ENCODE peak calls at places on chromosome 4, in six cellular contexts. One of them, this sample, is unnamed.

GRCh38 chr4:55396305-55397023 is 707 bp downstream of the TMEM165 start:
- DNase-seq in right cardiac atrium: peak
- DNase-seq in IMR-90: peak
- DNase-seq in PC-3: peak
- DNase-seq in brain microvascular endothelial cell: no peak
- DNase-seq in coronary artery: peak
- DNase-seq in this sample: peak

GRCh38 chr4:1032861-1033260 is 21.4 kb downstream of the FGFRL1 start:
- DNase-seq in coronary artery: no peak
- DNase-seq in brain microvascular endothelial cell: no peak
- DNase-seq in PC-3: no peak
- DNase-seq in IMR-90: no peak
- DNase-seq in right cardiac atrium: no peak
- DNase-seq in this sample: no peak

GRCh38 chr4:10299601-10300000 is 157.6 kb downstream of the ZNF518B start:
- DNase-seq in IMR-90: no peak
- DNase-seq in coronary artery: no peak
- DNase-seq in right cardiac atrium: no peak
- DNase-seq in PC-3: no peak
- DNase-seq in brain microvascular endothelial cell: no peak
- DNase-seq in this sample: no peak

GRCh38 chr4:8306511-8307021 is 37.0 kb downstream of the HTRA3 start:
- DNase-seq in brain microvascular endothelial cell: no peak
- DNase-seq in right cardiac atrium: peak
- DNase-seq in PC-3: no peak
- DNase-seq in IMR-90: no peak
- DNase-seq in coronary artery: no peak
- DNase-seq in this sample: no peak

GRCh38 chr4:172619218-172619617 is 549.4 kb upstream of the GALNT7 start:
- DNase-seq in IMR-90: peak
- DNase-seq in right cardiac atrium: no peak
- DNase-seq in coronary artery: no peak
- DNase-seq in brain microvascular endothelial cell: no peak
- DNase-seq in PC-3: peak
- DNase-seq in this sample: no peak

GRCh38 chr4:168841682-168842019 is 168.4 kb downstream of the CBR4 start:
- DNase-seq in right cardiac atrium: no peak
- DNase-seq in brain microvascular endothelial cell: no peak
- DNase-seq in PC-3: no peak
- DNase-seq in coronary artery: no peak
- DNase-seq in IMR-90: no peak
- DNase-seq in this sample: no peak

GRCh38 chr4:142846729-142847606 is 867 bp upstream of the INPP4B start:
- DNase-seq in right cardiac atrium: peak
- DNase-seq in brain microvascular endothelial cell: no peak
- DNase-seq in PC-3: peak
- DNase-seq in coronary artery: no peak
- DNase-seq in IMR-90: no peak
- DNase-seq in this sample: no peak

GRCh38 chr4:98828801-98829200 is 100.1 kb downstream of the EIF4E start:
- DNase-seq in IMR-90: no peak
- DNase-seq in right cardiac atrium: no peak
- DNase-seq in brain microvascular endothelial cell: no peak
- DNase-seq in coronary artery: no peak
- DNase-seq in PC-3: peak
- DNase-seq in this sample: no peak

GRCh38 chr4:70651864-70652506 is 14.3 kb downstream of the JCHAIN start:
- DNase-seq in right cardiac atrium: no peak
- DNase-seq in coronary artery: no peak
- DNase-seq in PC-3: peak
- DNase-seq in brain microvascular endothelial cell: no peak
- DNase-seq in IMR-90: peak
- DNase-seq in this sample: no peak

GRCh38 chr4:75698162-75698962 is 25.2 kb upstream of the G3BP2 start:
- DNase-seq in coronary artery: no peak
- DNase-seq in right cardiac atrium: no peak
- DNase-seq in PC-3: no peak
- DNase-seq in IMR-90: no peak
- DNase-seq in brain microvascular endothelial cell: no peak
- DNase-seq in this sample: no peak

GRCh38 chr4:156547891-156548290 is 423.7 kb downstream of the PDGFC start:
- DNase-seq in PC-3: no peak
- DNase-seq in coronary artery: no peak
- DNase-seq in IMR-90: peak
- DNase-seq in right cardiac atrium: no peak
- DNase-seq in brain microvascular endothelial cell: no peak
- DNase-seq in this sample: no peak

GRCh38 chr4:12987284-12987683 is 496.9 kb downstream of the RAB28 start:
- DNase-seq in coronary artery: no peak
- DNase-seq in PC-3: no peak
- DNase-seq in right cardiac atrium: no peak
- DNase-seq in brain microvascular endothelial cell: no peak
- DNase-seq in IMR-90: no peak
- DNase-seq in this sample: no peak

GRCh38 chr4:173171098-173171497 is 2.5 kb downstream of the GALNT7 start:
- DNase-seq in PC-3: peak
- DNase-seq in IMR-90: peak
- DNase-seq in coronary artery: no peak
- DNase-seq in brain microvascular endothelial cell: no peak
- DNase-seq in right cardiac atrium: no peak
- DNase-seq in this sample: no peak

GRCh38 chr4:109574931-109575804 is 15.1 kb downstream of the MCUB start:
- DNase-seq in IMR-90: no peak
- DNase-seq in right cardiac atrium: no peak
- DNase-seq in PC-3: no peak
- DNase-seq in coronary artery: no peak
- DNase-seq in brain microvascular endothelial cell: no peak
- DNase-seq in this sample: no peak

GRCh38 chr4:151331276-151332042 is 6.1 kb upstream of the SH3D19 start:
- DNase-seq in coronary artery: no peak
- DNase-seq in IMR-90: peak
- DNase-seq in PC-3: peak
- DNase-seq in brain microvascular endothelial cell: no peak
- DNase-seq in right cardiac atrium: no peak
- DNase-seq in this sample: no peak

GRCh38 chr4:111546881-111547280 is 598.4 kb upstream of the FAM241A start:
- DNase-seq in brain microvascular endothelial cell: no peak
- DNase-seq in right cardiac atrium: no peak
- DNase-seq in IMR-90: no peak
- DNase-seq in PC-3: no peak
- DNase-seq in coronary artery: no peak
- DNase-seq in this sample: no peak

GRCh38 chr4:186330368-186330767 is 64.4 kb downstream of the F11 start:
- DNase-seq in IMR-90: no peak
- DNase-seq in coronary artery: no peak
- DNase-seq in right cardiac atrium: no peak
- DNase-seq in brain microvascular endothelial cell: no peak
- DNase-seq in PC-3: no peak
- DNase-seq in this sample: no peak

GRCh38 chr4:186329372-186329771 is 63.4 kb downstream of the F11 start:
- DNase-seq in coronary artery: no peak
- DNase-seq in brain microvascular endothelial cell: no peak
- DNase-seq in right cardiac atrium: no peak
- DNase-seq in PC-3: no peak
- DNase-seq in IMR-90: no peak
- DNase-seq in this sample: no peak

GRCh38 chr4:186326391-186326790 is 60.4 kb downstream of the F11 start:
- DNase-seq in PC-3: no peak
- DNase-seq in coronary artery: no peak
- DNase-seq in right cardiac atrium: no peak
- DNase-seq in brain microvascular endothelial cell: no peak
- DNase-seq in IMR-90: peak
- DNase-seq in this sample: no peak
- H3K4me3 ChIP-seq in PC-3: no peak
- H3K4me3 ChIP-seq in coronary artery: no peak
- H3K4me3 ChIP-seq in right cardiac atrium: no peak
- H3K4me3 ChIP-seq in brain microvascular endothelial cell: no peak
- H3K4me3 ChIP-seq in IMR-90: no peak
- H3K4me3 ChIP-seq in this sample: no peak

GRCh38 chr4:38805530-38806145 is 1.0 kb upstream of the TLR1 start:
- DNase-seq in right cardiac atrium: peak
- DNase-seq in IMR-90: no peak
- DNase-seq in brain microvascular endothelial cell: no peak
- DNase-seq in coronary artery: no peak
- DNase-seq in PC-3: no peak
- DNase-seq in this sample: no peak
- H3K4me3 ChIP-seq in right cardiac atrium: peak
- H3K4me3 ChIP-seq in IMR-90: no peak
- H3K4me3 ChIP-seq in brain microvascular endothelial cell: no peak
- H3K4me3 ChIP-seq in coronary artery: peak
- H3K4me3 ChIP-seq in PC-3: no peak
- H3K4me3 ChIP-seq in this sample: no peak

DNA sequence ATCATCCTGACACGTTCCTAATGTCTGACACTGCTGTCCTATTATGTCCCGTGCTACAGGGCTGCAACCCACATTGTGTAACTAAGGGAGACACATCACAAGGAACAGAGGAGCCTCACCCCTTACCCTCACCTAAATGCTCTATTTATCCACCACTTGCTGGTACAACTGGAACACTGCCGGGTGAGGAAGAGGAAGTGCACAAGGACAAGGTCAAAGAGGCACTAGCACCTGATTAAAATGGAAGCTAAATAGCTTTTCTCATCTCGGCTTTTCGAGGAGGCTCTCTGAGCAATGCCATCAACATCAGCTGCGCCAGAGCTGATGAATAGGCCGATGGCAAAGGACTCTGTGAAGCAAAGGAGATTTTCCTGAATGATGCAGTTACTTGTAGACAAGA is 181.6 kb downstream of the HNRNPD start:
- DNase-seq in right cardiac atrium: no peak
- DNase-seq in brain microvascular endothelial cell: no peak
- DNase-seq in PC-3: no peak
- DNase-seq in coronary artery: no peak
- DNase-seq in IMR-90: no peak
- DNase-seq in this sample: no peak
- H3K4me3 ChIP-seq in right cardiac atrium: no peak
- H3K4me3 ChIP-seq in brain microvascular endothelial cell: no peak
- H3K4me3 ChIP-seq in PC-3: no peak
- H3K4me3 ChIP-seq in coronary artery: no peak
- H3K4me3 ChIP-seq in IMR-90: no peak
- H3K4me3 ChIP-seq in this sample: no peak

DNA sequence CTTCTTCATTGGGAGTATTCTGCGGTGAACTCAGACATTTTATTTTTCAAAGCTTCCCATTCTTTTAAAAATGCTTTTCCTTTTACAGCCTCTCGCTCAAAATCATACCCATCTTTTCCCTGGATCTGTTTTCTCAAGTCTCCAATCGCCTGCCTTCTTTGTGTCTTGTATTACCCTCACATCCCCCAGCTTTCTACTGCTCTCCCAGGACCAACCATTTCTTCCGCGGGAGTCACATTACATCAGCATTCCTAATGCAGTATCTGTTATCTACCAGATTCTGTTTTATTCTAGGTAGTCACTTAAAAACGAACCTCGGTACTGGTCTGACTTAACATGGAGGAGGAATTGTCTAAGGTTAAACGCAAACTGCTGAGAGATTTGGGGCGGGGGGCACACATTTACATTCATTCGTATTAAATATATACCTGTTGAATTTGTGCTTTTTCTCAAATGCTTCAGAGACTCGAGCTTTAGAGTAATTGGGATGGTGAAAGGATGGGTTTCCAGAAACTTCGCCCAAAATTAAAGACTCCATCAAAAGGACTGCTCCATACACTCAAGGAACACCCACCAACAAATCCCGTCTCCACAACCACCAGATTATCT is 493 bp upstream of the UCHL1 start:
- DNase-seq in brain microvascular endothelial cell: peak
- DNase-seq in IMR-90: peak
- DNase-seq in coronary artery: no peak
- DNase-seq in PC-3: no peak
- DNase-seq in right cardiac atrium: no peak
- DNase-seq in this sample: no peak
- H3K4me3 ChIP-seq in brain microvascular endothelial cell: peak
- H3K4me3 ChIP-seq in IMR-90: peak
- H3K4me3 ChIP-seq in coronary artery: peak
- H3K4me3 ChIP-seq in PC-3: no peak
- H3K4me3 ChIP-seq in right cardiac atrium: peak
- H3K4me3 ChIP-seq in this sample: peak

GRCh38 chr4:174545268-174545667 is 23.0 kb upstream of the HPGD start:
- DNase-seq in coronary artery: no peak
- DNase-seq in brain microvascular endothelial cell: no peak
- DNase-seq in IMR-90: no peak
- DNase-seq in PC-3: no peak
- DNase-seq in right cardiac atrium: no peak
- DNase-seq in this sample: no peak

GRCh38 chr4:174540175-174540574 is 17.9 kb upstream of the HPGD start:
- DNase-seq in PC-3: no peak
- DNase-seq in right cardiac atrium: no peak
- DNase-seq in brain microvascular endothelial cell: no peak
- DNase-seq in coronary artery: no peak
- DNase-seq in IMR-90: no peak
- DNase-seq in this sample: no peak

GRCh38 chr4:174539571-174539970 is 17.3 kb upstream of the HPGD start:
- DNase-seq in coronary artery: no peak
- DNase-seq in PC-3: no peak
- DNase-seq in brain microvascular endothelial cell: no peak
- DNase-seq in right cardiac atrium: no peak
- DNase-seq in IMR-90: no peak
- DNase-seq in this sample: no peak

GRCh38 chr4:174549696-174550095 is 27.4 kb upstream of the HPGD start:
- DNase-seq in brain microvascular endothelial cell: no peak
- DNase-seq in right cardiac atrium: no peak
- DNase-seq in IMR-90: no peak
- DNase-seq in PC-3: peak
- DNase-seq in coronary artery: no peak
- DNase-seq in this sample: no peak

DNA sequence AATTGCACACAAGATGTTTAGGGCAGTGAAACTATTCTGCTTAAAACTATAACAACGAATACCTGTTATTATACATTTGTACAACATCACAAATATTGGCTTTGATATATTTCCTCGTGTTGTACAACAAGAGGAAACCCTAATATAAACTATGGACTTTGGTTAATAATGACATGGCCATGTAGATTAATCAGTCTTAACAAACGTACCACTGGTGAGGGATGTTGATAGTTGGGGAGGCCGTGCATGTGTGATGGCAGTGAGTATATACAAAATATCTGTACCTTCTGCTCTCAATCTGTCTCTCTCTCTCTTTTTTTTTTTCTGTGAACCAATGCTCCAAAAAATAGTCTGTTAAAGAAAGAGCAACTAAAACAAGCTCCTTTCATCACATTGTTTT is 22.2 kb upstream of the HPGD start:
- DNase-seq in right cardiac atrium: no peak
- DNase-seq in IMR-90: no peak
- DNase-seq in PC-3: no peak
- DNase-seq in brain microvascular endothelial cell: no peak
- DNase-seq in coronary artery: no peak
- DNase-seq in this sample: no peak
- H3K4me3 ChIP-seq in right cardiac atrium: no peak
- H3K4me3 ChIP-seq in IMR-90: no peak
- H3K4me3 ChIP-seq in PC-3: no peak
- H3K4me3 ChIP-seq in brain microvascular endothelial cell: no peak
- H3K4me3 ChIP-seq in coronary artery: no peak
- H3K4me3 ChIP-seq in this sample: no peak

This sample was measured in MG63.